ENCODE peak calls at places on chromosomes 5 and 9, in eight cellular contexts. Q is SJSA1; N is fibroblast of the conjunctiva; L is T47D; E is stimulated activated naive CD4-positive, alpha-beta T cell; O is endothelial cell of umbilical vein; C is amniotic stem cell; F is activated naive CD8-positive, alpha-beta T cell treated with anti-CD3 and anti-CD28 coated beads for 36 hours. G is an unnamed sample.

GRCh38 chr5:123950701-123951100 is 438.7 kb downstream of the CSNK1G3 start:
- DNase-seq in Q (no peak), N (no peak), L (no peak), E (no peak), O (no peak), C (no peak), F (no peak), G (no peak)

GRCh38 chr9:92482336-92482735 is at the start of gene ASPN:
- DNase-seq in Q (no peak), N (peak; percentile 89), L (no peak), E (no peak), O (no peak), C (no peak), F (no peak), G (no peak)

GRCh38 chr5:150448960-150449490 is 514 bp downstream of the RPS14 start:
- DNase-seq in Q (no peak), N (no peak), L (no peak), E (no peak), O (no peak), C (no peak), F (no peak), G (no peak)

GRCh38 chr5:155885199-155885598 is 441.8 kb upstream of the SGCD start:
- DNase-seq in Q (no peak), N (no peak), L (no peak), E (no peak), O (no peak), C (no peak), F (no peak), G (no peak)

GRCh38 chr9:33297455-33297854 is 7.1 kb downstream of the NFX1 start:
- DNase-seq in Q (no peak), N (no peak), L (no peak), E (no peak), O (peak; percentile 40), C (no peak), F (no peak), G (no peak)

GRCh38 chr5:40221796-40222195 is 457.9 kb upstream of the PTGER4 start:
- DNase-seq in Q (peak; percentile 70), N (no peak), L (no peak), E (no peak), O (no peak), C (peak; percentile 16), F (no peak), G (no peak)

GRCh38 chr9:84404095-84404686 is 63.6 kb upstream of the SLC28A3 start:
- DNase-seq in Q (no peak), N (no peak), L (no peak), E (no peak), O (peak; percentile 3), C (no peak), F (no peak), G (no peak)

GRCh38 chr9:113973963-113974413 is 97.9 kb downstream of the ZNF618 start:
- DNase-seq in Q (no peak), N (no peak), L (peak; percentile 61), E (no peak), O (no peak), C (peak; percentile 19), F (no peak), G (no peak)

GRCh38 chr5:74848553-74849025 is 17.6 kb downstream of the FAM169A start:
- DNase-seq in Q (no peak), N (no peak), L (no peak), E (no peak), O (no peak), C (no peak), F (no peak), G (no peak)

GRCh38 chr5:75753182-75753581 is 35.9 kb upstream of the POC5 start:
- DNase-seq in Q (no peak), N (no peak), L (no peak), E (no peak), O (no peak), C (no peak), F (no peak), G (no peak)

GRCh38 chr5:157303667-157304327 is 37.9 kb downstream of the CYFIP2 start:
- DNase-seq in Q (no peak), N (no peak), L (no peak), E (peak; percentile 55), O (no peak), C (no peak), F (peak; percentile 53), G (peak; percentile 55)

GRCh38 chr5:172179032-172179989 is 8.7 kb downstream of the STK10 start:
- DNase-seq in Q (peak; percentile 87), N (no peak), L (no peak), E (peak; percentile 43), O (peak; percentile 75), C (no peak), F (peak; percentile 75), G (peak; percentile 58)

GRCh38 chr5:97534166-97534565 is 351.1 kb upstream of the RIOK2 start:
- DNase-seq in Q (peak; percentile 52), N (peak; percentile 86), L (peak; percentile 53), E (no peak), O (peak; percentile 75), C (peak; percentile 74), F (no peak), G (no peak)

GRCh38 chr9:132459661-132460060 is 49.6 kb downstream of the CFAP77 start:
- DNase-seq in Q (no peak), N (no peak), L (no peak), E (no peak), O (no peak), C (no peak), F (no peak), G (no peak)

GRCh38 chr9:84163227-84163626 is 177.3 kb downstream of the SLC28A3 start:
- DNase-seq in Q (no peak), N (no peak), L (no peak), E (no peak), O (no peak), C (no peak), F (no peak), G (no peak)

GRCh38 chr5:142981886-142982820 is 212.0 kb downstream of the ARHGAP26 start:
- DNase-seq in Q (peak; percentile 90), N (peak; percentile 55), L (peak; percentile 33), E (no peak), O (peak; percentile 75), C (no peak), F (no peak), G (no peak)

GRCh38 chr5:35672995-35673394 is 55.3 kb downstream of the SPEF2 start:
- DNase-seq in Q (no peak), N (no peak), L (no peak), E (peak; percentile 6), O (no peak), C (no peak), F (peak; percentile 39), G (peak; percentile 25)

GRCh38 chr9:13750061-13750460 is 470.6 kb upstream of the MPDZ start:
- DNase-seq in Q (peak; percentile 39), N (no peak), L (no peak), E (no peak), O (peak; percentile 96), C (no peak), F (no peak), G (no peak)

GRCh38 chr9:77475641-77476473 is 172.3 kb downstream of the GNA14 start:
- DNase-seq in Q (peak; percentile 49), N (no peak), L (no peak), E (no peak), O (peak; percentile 33), C (peak; percentile 27), F (peak; percentile 33), G (peak; percentile 48)

GRCh38 chr5:139473105-139473504 is 2.3 kb downstream of the SMIM33 start:
- DNase-seq in Q (no peak), N (no peak), L (no peak), E (no peak), O (no peak), C (no peak), F (no peak), G (no peak)

GRCh38 chr5:118692811-118693342 is 295.5 kb downstream of the DTWD2 start:
- DNase-seq in Q (no peak), N (no peak), L (no peak), E (no peak), O (no peak), C (no peak), F (no peak), G (no peak)

GRCh38 chr5:84628918-84629317 is 244.2 kb upstream of the EDIL3 start:
- DNase-seq in Q (no peak), N (no peak), L (no peak), E (no peak), O (no peak), C (no peak), F (no peak), G (no peak)

GRCh38 chr9:108743901-108744371 is 111.8 kb downstream of the ACTL7B start:
- DNase-seq in Q (no peak), N (no peak), L (peak; percentile 10), E (no peak), O (no peak), C (no peak), F (no peak), G (no peak)

GRCh38 chr9:69976165-69976564 is 67.5 kb upstream of the MAMDC2 start:
- DNase-seq in Q (peak; percentile 87), N (peak; percentile 42), L (no peak), E (no peak), O (peak; percentile 85), C (peak; percentile 43), F (no peak), G (no peak)

GRCh38 chr9:72661401-72662135 is 140.2 kb downstream of the TMC1 start:
- DNase-seq in Q (no peak), N (no peak), L (no peak), E (no peak), O (no peak), C (no peak), F (no peak), G (no peak)

GRCh38 chr5:40557486-40557885 is 122.2 kb upstream of the PTGER4 start:
- DNase-seq in Q (no peak), N (no peak), L (no peak), E (no peak), O (no peak), C (no peak), F (no peak), G (no peak)

GRCh38 chr9:114035221-114035844 is 42.8 kb downstream of the AMBP start:
- DNase-seq in Q (no peak), N (no peak), L (no peak), E (no peak), O (no peak), C (no peak), F (no peak), G (no peak)

GRCh38 chr9:117303643-117304230 is 111.1 kb downstream of the ASTN2 start:
- DNase-seq in Q (no peak), N (no peak), L (no peak), E (no peak), O (no peak), C (no peak), F (no peak), G (no peak)

GRCh38 chr9:124299519-124300090 is 41.9 kb downstream of the NEK6 start:
- DNase-seq in Q (no peak), N (no peak), L (no peak), E (no peak), O (no peak), C (no peak), F (no peak), G (no peak)

GRCh38 chr9:31700252-31701045 is 684.0 kb upstream of the ACO1 start:
- DNase-seq in Q (no peak), N (no peak), L (no peak), E (no peak), O (no peak), C (no peak), F (no peak), G (peak; percentile 9)

GRCh38 chr5:160293901-160294561 is 18.3 kb downstream of the CCNJL start:
- DNase-seq in Q (peak; percentile 21), N (no peak), L (no peak), E (no peak), O (no peak), C (no peak), F (no peak), G (no peak)

GRCh38 chr9:127087836-127088235 is 34.6 kb downstream of the ANGPTL2 start:
- DNase-seq in Q (no peak), N (no peak), L (no peak), E (no peak), O (no peak), C (no peak), F (no peak), G (no peak)

G was measured in stimulated activated CD4-positive, alpha-beta T cell treated with anti-CD3 and anti-CD28 coated beads, Interleukin-4, amount 100 ng/mL, for 24 hours.